ENCODE peak calls at places on chromosomes 6 and 20, in seven cellular contexts. T, S, Y, M, L, D and Z are unnamed samples.

GRCh38 chr20:33933469-33933909 is 60.2 kb upstream of the RALY start:
- DNase-seq in T (peak; percentile 55), S (peak; percentile 90), Y (peak; percentile 82), M (peak; percentile 43), L (peak; percentile 38), D (peak; percentile 64), Z (peak; percentile 51)

GRCh38 chr20:51382986-51383821 is 159.3 kb downstream of the NFATC2 start:
- DNase-seq in T (no peak), S (no peak), Y (no peak), M (peak; percentile 29), L (no peak), D (no peak), Z (no peak)

GRCh38 chr6:18323935-18324707 is 59.8 kb upstream of the DEK start:
- DNase-seq in T (peak; percentile 61), S (peak; percentile 47), Y (no peak), M (peak; percentile 86), L (peak; percentile 32), D (peak; percentile 56), Z (no peak)

GRCh38 chr6:56999049-56999448 is 44.1 kb downstream of the BEND6 start:
- DNase-seq in T (no peak), S (no peak), Y (no peak), M (no peak), L (no peak), D (no peak), Z (no peak)

GRCh38 chr6:128519931-128520435 is 416 bp downstream of the PTPRK start:
- DNase-seq in T (no peak), S (peak; percentile 87), Y (no peak), M (peak; percentile 65), L (peak; percentile 73), D (no peak), Z (no peak)

GRCh38 chr6:170027111-170028043 is 263.5 kb downstream of the DLL1 start:
- DNase-seq in T (peak; percentile 15), S (no peak), Y (no peak), M (peak; percentile 46), L (no peak), D (peak; percentile 15), Z (no peak)

GRCh38 chr20:45419188-45420091 is 3.5 kb downstream of the PIGT start:
- DNase-seq in T (peak; percentile 94), S (no peak), Y (no peak), M (peak; percentile 65), L (no peak), D (peak; percentile 49), Z (no peak)

GRCh38 chr6:130827247-130828149 is at the start of gene SMLR1:
- DNase-seq in T (no peak), S (no peak), Y (no peak), M (no peak), L (no peak), D (no peak), Z (no peak)

GRCh38 chr20:32457476-32457986 is 99.4 kb downstream of the ASXL1 start:
- DNase-seq in T (peak; percentile 56), S (peak; percentile 92), Y (peak; percentile 96), M (no peak), L (peak; percentile 87), D (peak; percentile 84), Z (peak; percentile 81)

GRCh38 chr6:57317060-57317943 is at the start of gene PRIM2:
- DNase-seq in T (peak; percentile 76), S (peak; percentile 94), Y (peak; percentile 89), M (peak; percentile 94), L (peak; percentile 56), D (peak; percentile 84), Z (peak; percentile 61)

GRCh38 chr6:133359256-133359655 is 118.1 kb downstream of the EYA4 start:
- DNase-seq in T (peak; percentile 18), S (no peak), Y (no peak), M (peak; percentile 23), L (no peak), D (peak; percentile 24), Z (no peak)

GRCh38 chr20:37903317-37904007 is 535 bp downstream of the VSTM2L start:
- DNase-seq in T (no peak), S (no peak), Y (peak; percentile 38), M (no peak), L (no peak), D (no peak), Z (no peak)

GRCh38 chr6:7640607-7641577 is 50.9 kb downstream of the SNRNP48 start:
- DNase-seq in T (peak; percentile 87), S (peak; percentile 8), Y (no peak), M (peak; percentile 72), L (no peak), D (peak; percentile 75), Z (no peak)

GRCh38 chr6:78353040-78353439 is 514.3 kb upstream of the IRAK1BP1 start:
- DNase-seq in T (no peak), S (no peak), Y (no peak), M (no peak), L (no peak), D (no peak), Z (no peak)

GRCh38 chr6:72984981-72985665 is 240.2 kb downstream of the KHDC1L start:
- DNase-seq in T (peak; percentile 11), S (no peak), Y (no peak), M (peak; percentile 31), L (no peak), D (no peak), Z (no peak)

GRCh38 chr6:28333599-28334018 is 2.3 kb downstream of the ZSCAN31 start:
- DNase-seq in T (no peak), S (no peak), Y (no peak), M (no peak), L (no peak), D (no peak), Z (no peak)
- H2AK5ac ChIP-seq in T (no peak overlapping the region), S (no peak overlapping the region), Y (no peak overlapping the region), M (no peak overlapping the region), L (no peak overlapping the region), D (peak overlapping the region; percentile 1), Z (no peak overlapping the region)

GRCh38 chr20:61343934-61344333 is 91.9 kb downstream of the CDH4 start:
- DNase-seq in T (no peak), S (no peak), Y (no peak), M (no peak), L (no peak), D (no peak), Z (no peak)
- H2AK5ac ChIP-seq in T (no peak overlapping the region), S (no peak overlapping the region), Y (no peak overlapping the region), M (no peak overlapping the region), L (no peak overlapping the region), D (no peak overlapping the region), Z (no peak overlapping the region)

GRCh38 chr6:31441368-31442267 is 38.2 kb downstream of the MICA start:
- DNase-seq in T (peak; percentile 34), S (peak; percentile 67), Y (peak; percentile 87), M (peak; percentile 47), L (peak; percentile 70), D (peak; percentile 66), Z (peak; percentile 94)
- H2AK5ac ChIP-seq in T (no peak overlapping the region), S (no peak overlapping the region), Y (no peak overlapping the region), M (no peak overlapping the region), L (no peak overlapping the region), D (no peak overlapping the region), Z (no peak overlapping the region)

DNA sequence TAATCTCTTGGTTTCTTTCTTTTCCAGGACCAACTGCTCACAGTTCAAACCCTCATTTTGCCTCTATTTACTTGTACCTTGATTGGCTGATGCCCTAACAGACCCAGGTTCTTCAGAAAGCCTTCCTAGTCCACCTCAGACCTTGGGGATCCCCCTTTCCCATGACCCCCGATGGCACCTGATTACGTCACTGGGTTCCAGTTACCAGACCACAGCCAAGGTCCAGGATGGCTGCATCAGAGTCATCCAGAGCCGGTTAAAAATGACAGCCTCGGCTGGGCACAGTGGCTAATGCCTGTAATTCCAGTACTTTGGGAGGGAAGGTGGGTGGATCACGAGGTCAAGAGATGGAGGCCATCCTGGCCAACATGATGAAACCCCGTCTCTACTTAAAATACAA is 4.5 kb downstream of the HLA-DOA start:
- DNase-seq in T (no peak), S (no peak), Y (no peak), M (no peak), L (no peak), D (no peak), Z (no peak)
- H2AK5ac ChIP-seq in T (no peak overlapping the region), S (no peak overlapping the region), Y (no peak overlapping the region), M (no peak overlapping the region), L (no peak overlapping the region), D (no peak overlapping the region), Z (no peak overlapping the region)

DNA sequence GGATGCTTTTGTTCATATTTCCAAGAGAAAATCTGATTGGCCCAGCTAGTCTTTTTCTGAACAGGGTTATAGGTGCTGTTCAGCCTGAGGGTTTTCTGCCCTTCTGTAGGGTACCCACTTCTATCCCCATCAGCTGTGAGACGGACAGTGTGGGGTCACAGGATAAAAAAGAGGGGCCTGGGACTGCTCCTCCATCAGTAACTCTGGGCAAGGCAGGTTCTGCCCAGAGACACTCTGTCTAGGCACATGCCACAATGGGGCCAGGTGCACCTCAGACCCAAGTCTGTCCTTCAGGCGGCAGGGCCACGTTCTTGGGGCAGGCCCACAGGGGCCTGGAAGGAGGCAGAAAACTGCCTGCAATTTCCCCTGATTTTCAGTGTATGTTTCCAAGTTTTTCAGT is 20.0 kb downstream of the ID4 start:
- DNase-seq in T (no peak), S (no peak), Y (no peak), M (no peak), L (no peak), D (no peak), Z (no peak)
- H2AK5ac ChIP-seq in T (no peak overlapping the region), S (no peak overlapping the region), Y (no peak overlapping the region), M (no peak overlapping the region), L (no peak overlapping the region), D (no peak overlapping the region), Z (no peak overlapping the region)

GRCh38 chr20:47400685-47401084 is 44.2 kb upstream of the ZMYND8 start:
- DNase-seq in T (no peak), S (peak; percentile 65), Y (peak; percentile 32), M (no peak), L (no peak), D (no peak), Z (no peak)

GRCh38 chr20:47396762-47397476 is 40.4 kb upstream of the ZMYND8 start:
- DNase-seq in T (no peak), S (no peak), Y (no peak), M (no peak), L (no peak), D (peak; percentile 38), Z (no peak)

GRCh38 chr20:47392721-47393073 is 36.2 kb upstream of the ZMYND8 start:
- DNase-seq in T (peak; percentile 47), S (no peak), Y (no peak), M (peak; percentile 56), L (no peak), D (peak; percentile 18), Z (no peak)

GRCh38 chr20:47392015-47392720 is 35.7 kb upstream of the ZMYND8 start:
- DNase-seq in T (peak; percentile 97), S (peak; percentile 71), Y (no peak), M (peak; percentile 97), L (no peak), D (peak; percentile 95), Z (no peak)

GRCh38 chr20:47397652-47398301 is 41.3 kb upstream of the ZMYND8 start:
- DNase-seq in T (no peak), S (no peak), Y (no peak), M (no peak), L (no peak), D (no peak), Z (no peak)
- H2AK5ac ChIP-seq in T (no peak overlapping the region), S (no peak overlapping the region), Y (no peak overlapping the region), M (no peak overlapping the region), L (no peak overlapping the region), D (no peak overlapping the region), Z (no peak overlapping the region)